ENCODE peak calls at places on chromosomes 6 and 20, in nine cellular contexts. F is T-helper 9 cell; G is myocyte; J is G401; Q is neural crest cell; E is stimulated activated CD4-positive, alpha-beta T cell treated with anti-CD3 and anti-CD28 coated beads, TNF-alpha, amount 100 ng/mL, for 4 hours; D is activated CD8-positive, alpha-beta memory T cell treated with anti-CD3 and anti-CD28 coated beads for 1 hour; W is globus pallidus; P is GM12878. L is an unnamed sample.

GRCh38 chr6:109315331-109316129 is 66.7 kb downstream of the CD164 start:
- DNase-seq in W (peak; percentile 93), G (no peak), F (no peak), D (no peak), P (no peak), J (no peak), Q (no peak), E (no peak), L (no peak)

GRCh38 chr20:24665741-24666191 is 196.3 kb downstream of the SYNDIG1 start:
- DNase-seq in F (no peak), G (no peak), D (no peak), J (no peak), E (no peak), Q (no peak), W (no peak), P (no peak), L (no peak)

GRCh38 chr20:55446301-55446700 is 559.0 kb downstream of the CBLN4 start:
- DNase-seq in F (no peak), G (no peak), P (no peak), J (no peak), D (no peak), Q (no peak), E (no peak), W (no peak), L (no peak)

GRCh38 chr6:157170535-157170934 is 152.8 kb downstream of the TMEM242 start:
- DNase-seq in J (no peak), G (no peak), P (no peak), F (no peak), E (no peak), Q (no peak), D (no peak), W (no peak), L (no peak)

GRCh38 chr20:23267909-23268308 is 82.7 kb upstream of the NXT1 start:
- DNase-seq in W (no peak), E (no peak), D (no peak), Q (no peak), J (no peak), P (no peak), F (no peak), G (no peak), L (no peak)

GRCh38 chr6:45739058-45739457 is 276.6 kb downstream of the CLIC5 start:
- DNase-seq in F (no peak), P (no peak), Q (no peak), E (no peak), D (no peak), J (no peak), G (no peak), W (no peak), L (no peak)

GRCh38 chr6:15352884-15353283 is 107.0 kb downstream of the JARID2 start:
- DNase-seq in Q (no peak), E (no peak), G (peak; percentile 47), P (no peak), F (no peak), D (no peak), J (no peak), W (no peak), L (no peak)

GRCh38 chr20:44017905-44018683 is 103.4 kb downstream of the TOX2 start:
- DNase-seq in W (no peak), E (no peak), G (peak; percentile 98), Q (no peak), P (no peak), J (peak; percentile 73), D (no peak), F (no peak), L (no peak)

GRCh38 chr6:34151321-34152041 is 5.6 kb upstream of the GRM4 start:
- DNase-seq in G (no peak), D (no peak), F (no peak), Q (no peak), E (no peak), J (peak; percentile 49), P (no peak), W (no peak), L (peak; percentile 69)

GRCh38 chr6:136016228-136017225 is 165.0 kb downstream of the PDE7B start:
- DNase-seq in D (no peak), J (peak; percentile 19), G (no peak), F (no peak), Q (no peak), P (no peak), W (no peak), E (no peak), L (peak; percentile 47)

GRCh38 chr20:32493356-32493755 is 91.8 kb downstream of the NOL4L start:
- DNase-seq in D (no peak), W (no peak), E (no peak), Q (no peak), G (no peak), P (no peak), J (no peak), F (no peak), L (no peak)

GRCh38 chr6:31620586-31621319 is at the start of gene PRRC2A:
- DNase-seq in F (no peak), E (no peak), Q (peak; percentile 74), P (no peak), J (peak; percentile 65), W (peak; percentile 71), D (peak; percentile 84), G (no peak), L (peak; percentile 96)

GRCh38 chr6:6604566-6604965 is 16.0 kb downstream of the LY86 start:
- DNase-seq in Q (no peak), P (no peak), W (no peak), F (no peak), J (no peak), G (no peak), D (no peak), E (no peak), L (no peak)

GRCh38 chr20:11712611-11713160 is 205.0 kb upstream of the BTBD3 start:
- DNase-seq in J (peak; percentile 97), Q (no peak), W (no peak), G (no peak), E (no peak), F (no peak), P (no peak), D (no peak), L (no peak)

GRCh38 chr6:14129572-14129971 is 12.0 kb downstream of the CD83 start:
- DNase-seq in F (no peak), P (no peak), J (peak; percentile 91), W (peak; percentile 55), E (no peak), G (peak; percentile 72), D (peak; percentile 12), Q (peak; percentile 30), L (peak; percentile 58)

GRCh38 chr20:3454821-3455220 is 16.0 kb upstream of the ATRN start:
- DNase-seq in Q (no peak), P (no peak), F (no peak), E (no peak), W (no peak), G (no peak), J (no peak), D (no peak), L (no peak)

GRCh38 chr6:37985355-37985754 is 165.8 kb downstream of the ZFAND3 start:
- DNase-seq in J (no peak), E (peak; percentile 3), D (no peak), G (no peak), P (no peak), W (no peak), Q (no peak), F (peak; percentile 1), L (no peak)

GRCh38 chr20:60354181-60354580 is 396.0 kb downstream of the CDH26 start:
- DNase-seq in G (no peak), Q (no peak), J (no peak), E (no peak), F (no peak), W (no peak), P (no peak), D (no peak), L (no peak)

GRCh38 chr20:51511861-51512619 is 30.5 kb downstream of the NFATC2 start:
- DNase-seq in J (no peak), Q (no peak), G (no peak), W (no peak), D (no peak), P (no peak), E (no peak), F (no peak), L (no peak)

GRCh38 chr20:63135411-63135810 is 80.5 kb downstream of the YTHDF1 start:
- DNase-seq in D (no peak), Q (no peak), F (no peak), E (no peak), P (no peak), W (no peak), J (no peak), G (no peak), L (peak; percentile 72)

GRCh38 chr6:19983374-19983773 is 146.2 kb downstream of the ID4 start:
- DNase-seq in E (no peak), W (no peak), P (no peak), D (no peak), J (no peak), F (no peak), Q (no peak), G (no peak), L (no peak)